ENCODE peak calls at places on chromosomes 13 and 19, in seven cellular contexts. I is Kasumi-1; N is HEK293T; P is GM12892; L is fibroblast of the aortic adventitia; Y is CD8-positive, alpha-beta T cell; C is OCI-LY7. R is an unnamed sample.
A peak's percentile ranks its signal among the peaks of the same experiment; 100 is the strongest.

GRCh38 chr13:99982741-99983400 is 1.3 kb downstream of the ZIC2 start:
- DNase-seq in I (no peak), N (no peak), P (no peak), L (no peak), Y (no peak), C (no peak), R (peak; percentile 35)

GRCh38 chr19:40232479-40232878 is 6.0 kb upstream of the CCNP start:
- DNase-seq in I (no peak), N (no peak), P (no peak), L (no peak), Y (no peak), C (no peak), R (no peak)

GRCh38 chr13:45121421-45121820 is 1.1 kb downstream of the GTF2F2 start:
- DNase-seq in I (peak; percentile 47), N (peak; percentile 23), P (no peak), L (peak; percentile 42), Y (no peak), C (peak; percentile 56), R (no peak)

GRCh38 chr13:46523972-46524737 is 28.8 kb upstream of the LRCH1 start:
- DNase-seq in I (no peak), N (no peak), P (no peak), L (peak; percentile 80), Y (no peak), C (no peak), R (no peak)

GRCh38 chr13:98537306-98537705 is 39.6 kb downstream of the STK24 start:
- DNase-seq in I (no peak), N (no peak), P (no peak), L (no peak), Y (no peak), C (no peak), R (no peak)

GRCh38 chr13:105721056-105721455 is 814.4 kb downstream of the EFNB2 start:
- DNase-seq in I (no peak), N (no peak), P (no peak), L (no peak), Y (no peak), C (no peak), R (no peak)

GRCh38 chr19:55362990-55363716 is at the start of gene GARIN5B:
- DNase-seq in I (no peak), N (no peak), P (no peak), L (no peak), Y (no peak), C (no peak), R (no peak)

GRCh38 chr19:7242601-7243258 is 51.5 kb downstream of the INSR start:
- DNase-seq in I (peak; percentile 5), N (no peak), P (no peak), L (peak; percentile 92), Y (no peak), C (peak; percentile 62), R (no peak)

GRCh38 chr19:13115936-13116281 is 631 bp downstream of the TRMT1 start:
- DNase-seq in I (no peak), N (no peak), P (no peak), L (no peak), Y (no peak), C (no peak), R (no peak)

GRCh38 chr13:51297556-51297955 is 41.9 kb upstream of the SERPINE3 start:
- DNase-seq in I (no peak), N (no peak), P (no peak), L (no peak), Y (no peak), C (peak; percentile 5), R (no peak)

GRCh38 chr13:79530270-79530669 is 49.3 kb downstream of the NDFIP2 start:
- DNase-seq in I (no peak), N (no peak), P (no peak), L (no peak), Y (no peak), C (no peak), R (no peak)

GRCh38 chr19:40724848-40725247 is 7.9 kb downstream of the ITPKC start:
- DNase-seq in I (no peak), N (no peak), P (no peak), L (no peak), Y (no peak), C (no peak), R (no peak)

GRCh38 chr13:39232401-39232980 is 194.2 kb downstream of the NHLRC3 start:
- DNase-seq in I (no peak), N (no peak), P (no peak), L (no peak), Y (no peak), C (no peak), R (no peak)

GRCh38 chr13:24313449-24313848 is 4.1 kb downstream of the C1QTNF9 start:
- DNase-seq in I (no peak), N (no peak), P (no peak), L (peak; percentile 27), Y (no peak), C (no peak), R (no peak)